ENCODE peak calls at places on chromosomes 13 and 19, in five cellular contexts. L is prostate gland, W is ascending aorta, I is brain microvascular endothelial cell, T is left ventricle myocardium inferior. P is an unnamed sample. For H3K27me3, the result is how much of the 10 kb centered on the place peaks cover.

GRCh38 chr19:14072535-14073231 is at the start of gene MISP3:
- DNase-seq in L (peak), W (no peak), I (no peak), T (peak), P (no peak)

GRCh38 chr19:40502647-40503046 is 35.8 kb downstream of the SPTBN4 start:
- DNase-seq in L (no peak), W (no peak), I (no peak), T (no peak), P (no peak)

GRCh38 chr19:12866416-12867119 is 14.7 kb downstream of the DNASE2 start:
- DNase-seq in L (no peak), W (no peak), I (no peak), T (no peak), P (no peak)

GRCh38 chr19:27759896-27760295 is 1453.1 kb downstream of the UQCRFS1 start:
- DNase-seq in L (no peak), W (no peak), I (no peak), T (no peak), P (no peak)

GRCh38 chr19:16594681-16595091 is 22.5 kb upstream of the SLC35E1 start:
- DNase-seq in L (no peak), W (no peak), I (no peak), T (no peak), P (no peak)

GRCh38 chr19:15421726-15422260 is 3.0 kb upstream of the AKAP8L start:
- DNase-seq in L (peak), W (no peak), I (no peak), T (peak), P (no peak)

GRCh38 chr13:45180303-45180702 is 20.5 kb downstream of the KCTD4 start:
- DNase-seq in L (no peak), W (no peak), I (no peak), T (no peak), P (no peak)

GRCh38 chr13:46057251-46058015 is 4.9 kb upstream of the ZC3H13 start:
- DNase-seq in L (no peak), W (no peak), I (peak), T (no peak), P (no peak)

GRCh38 chr13:109783815-109784589 is 2.4 kb downstream of the IRS2 start:
- DNase-seq in L (no peak), W (no peak), I (no peak), T (no peak), P (no peak)

GRCh38 chr19:8585894-8586750 is 8.9 kb upstream of the MYO1F start:
- DNase-seq in L (no peak), W (no peak), I (no peak), T (peak), P (no peak)

GRCh38 chr13:25215253-25215575 is 43.1 kb upstream of the AMER2 start:
- DNase-seq in L (no peak), W (no peak), I (no peak), T (no peak), P (no peak)

GRCh38 chr13:97300871-97301270 is 78.7 kb downstream of the MBNL2 start:
- DNase-seq in L (no peak), W (no peak), I (no peak), T (no peak), P (no peak)

GRCh38 chr13:67515895-67516294 is 285.8 kb upstream of the PCDH9 start:
- DNase-seq in L (no peak), W (no peak), I (peak), T (no peak), P (no peak)

GRCh38 chr13:50125556-50126377 is 110.5 kb downstream of the KCNRG start:
- DNase-seq in L (peak), W (peak), I (peak), T (peak), P (no peak)

GRCh38 chr19:3618144-3618810 is 8.3 kb downstream of the CACTIN start:
- DNase-seq in L (peak), W (no peak), I (no peak), T (peak), P (no peak)

GRCh38 chr19:46481947-46482346 is 10.6 kb upstream of the PNMA8A start:
- DNase-seq in L (no peak), W (no peak), I (no peak), T (no peak), P (no peak)

GRCh38 chr19:46478356-46478986 is 7.1 kb upstream of the PNMA8A start:
- DNase-seq in L (no peak), W (no peak), I (peak), T (no peak), P (no peak)

GRCh38 chr19:46482645-46483044 is 11.3 kb upstream of the PNMA8A start:
- DNase-seq in L (no peak), W (no peak), I (peak), T (no peak), P (no peak)

GRCh38 chr19:46480409-46480808 is 9.0 kb upstream of the PNMA8A start:
- DNase-seq in L (no peak), W (no peak), I (peak), T (no peak), P (no peak)

GRCh38 chr19:46481187-46481586 is 9.8 kb upstream of the PNMA8A start:
- DNase-seq in L (no peak), W (no peak), I (no peak), T (no peak), P (no peak)
- H3K27me3 ChIP-seq in L (under half), W (under half), I (under half), T (under half), P (under half)

DNA sequence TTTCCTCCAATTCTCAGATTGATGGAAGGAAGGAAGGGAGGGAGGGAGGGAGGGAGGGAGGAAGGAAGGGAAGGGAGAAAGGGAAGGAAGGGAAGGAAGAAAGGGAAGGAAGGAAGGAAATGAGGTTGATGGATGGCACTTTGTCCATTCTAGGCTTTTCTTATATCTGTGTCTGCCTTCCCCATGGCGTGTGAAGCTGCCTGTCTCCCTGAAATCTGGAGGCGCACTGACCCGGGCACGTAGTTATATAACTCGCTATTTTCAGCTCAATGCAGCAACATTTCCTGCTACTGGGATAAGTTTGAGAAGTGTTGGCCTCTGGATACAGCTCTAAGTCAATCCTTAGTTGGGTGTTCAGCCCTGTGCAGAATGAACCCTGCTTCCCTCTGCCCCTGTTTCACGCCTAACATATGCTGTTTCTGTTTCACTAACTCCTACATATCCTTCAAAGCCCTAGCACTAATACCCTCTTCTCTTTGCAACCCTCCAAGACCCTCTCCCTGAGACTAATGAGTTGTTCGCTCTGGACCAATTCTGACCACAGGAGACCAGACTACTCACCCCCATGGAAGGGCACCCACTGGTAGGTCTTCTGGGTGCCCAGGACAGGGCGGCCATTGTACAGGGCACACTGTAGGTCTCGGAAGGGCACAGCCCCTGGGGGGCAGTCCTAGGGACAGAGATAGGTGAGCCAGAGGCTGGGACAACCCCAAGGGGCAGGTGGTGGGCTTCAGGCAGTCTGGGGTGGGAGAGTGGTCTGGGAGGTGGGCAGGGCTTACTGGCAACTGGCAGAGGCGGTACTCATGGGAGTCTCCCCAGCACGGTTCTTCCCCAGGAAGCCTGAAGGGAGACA is 3.0 kb downstream of the ADAMTSL5 start:
- DNase-seq in L (no peak), W (no peak), I (no peak), T (no peak), P (no peak)
- H3K27me3 ChIP-seq in L (under half), W (under half), I (under half), T (under half), P (under half)

GRCh38 chr13:42653694-42654093 is 79.7 kb downstream of the TNFSF11 start:
- DNase-seq in L (no peak), W (no peak), I (no peak), T (no peak), P (no peak)
- H3K27me3 ChIP-seq in L (under half), W (under half), I (under half), T (under half), P (under half)

GRCh38 chr13:94716016-94716415 is 3.7 kb upstream of the SOX21 start:
- DNase-seq in L (no peak), W (no peak), I (no peak), T (no peak), P (no peak)
- H3K27me3 ChIP-seq in L (under half), W (under half), I (under half), T (half or more), P (under half)

DNA sequence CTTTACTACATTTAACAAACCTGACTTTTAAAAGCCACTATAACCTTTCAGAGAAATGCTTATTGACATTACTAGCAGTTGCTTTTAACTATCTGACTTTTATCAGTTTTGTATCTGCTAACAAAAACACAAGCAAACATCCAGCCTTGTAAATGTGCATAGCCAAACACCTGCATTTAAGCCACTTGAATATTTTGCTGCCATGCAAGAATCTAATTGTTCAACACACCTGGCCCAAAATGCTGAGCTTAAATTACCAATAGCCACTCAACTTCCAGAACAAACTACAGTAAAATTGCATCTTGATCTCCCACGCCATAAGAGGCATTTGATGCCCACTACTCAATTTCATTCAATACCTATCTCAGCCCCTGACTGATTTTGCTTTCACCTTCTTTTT is 9.3 kb downstream of the ZIC5 start:
- DNase-seq in L (no peak), W (no peak), I (no peak), T (no peak), P (no peak)
- H3K27me3 ChIP-seq in L (half or more), W (under half), I (under half), T (half or more), P (under half)

GRCh38 chr13:35832551-35832950 is 298.6 kb downstream of the DCLK1 start:
- DNase-seq in L (no peak), W (no peak), I (no peak), T (no peak), P (no peak)
- H3K27me3 ChIP-seq in L (under half), W (under half), I (under half), T (under half), P (under half)

GRCh38 chr19:46719629-46720515 is 3.0 kb upstream of the PRKD2 start:
- DNase-seq in L (no peak), W (no peak), I (no peak), T (no peak), P (no peak)
- H3K27me3 ChIP-seq in L (under half), W (under half), I (under half), T (under half), P (under half)

GRCh38 chr13:75391432-75392100 is 90.4 kb downstream of the TBC1D4 start:
- DNase-seq in L (no peak), W (no peak), I (no peak), T (no peak), P (no peak)
- H3K27me3 ChIP-seq in L (under half), W (under half), I (under half), T (under half), P (under half)

GRCh38 chr19:10007811-10008211 is 2.5 kb downstream of the COL5A3 start:
- DNase-seq in L (no peak), W (no peak), I (peak), T (peak), P (no peak)
- H3K27me3 ChIP-seq in L (under half), W (under half), I (under half), T (half or more), P (under half)